ENCODE peak calls at places on chromosomes 6 and 20, in six cellular contexts. I is cardiac muscle cell; X is left ventricle myocardium inferior; Z is CD8-positive, alpha-beta T cell; D is colonic mucosa; R is IMR-90. S is an unnamed sample.
A peak's percentile ranks its signal among the peaks of the same experiment; 100 is the strongest.

GRCh38 chr6:166410426-166410935 is 27.7 kb upstream of the MPC1 start:
- DNase-seq in X (no peak), Z (no peak), D (no peak), R (no peak), I (no peak), S (no peak)

GRCh38 chr20:11301699-11302098 is 616.0 kb upstream of the BTBD3 start:
- DNase-seq in Z (no peak), I (no peak), D (no peak), R (no peak), X (no peak), S (no peak)

GRCh38 chr6:81792826-81793225 is 40.3 kb upstream of the TENT5A start:
- DNase-seq in Z (no peak), D (no peak), X (no peak), I (no peak), R (no peak), S (no peak)

GRCh38 chr6:135633573-135633972 is 136.0 kb upstream of the AHI1 start:
- DNase-seq in Z (no peak), D (no peak), I (no peak), X (no peak), R (no peak), S (no peak)

GRCh38 chr6:87574237-87574636 is 15.6 kb downstream of the RARS2 start:
- DNase-seq in D (no peak), R (no peak), X (no peak), Z (no peak), I (no peak), S (no peak)

GRCh38 chr6:17469006-17469972 is 75.9 kb downstream of the CAP2 start:
- DNase-seq in I (no peak), Z (no peak), R (no peak), X (no peak), D (no peak), S (no peak)

GRCh38 chr6:130890531-130890950 is 63.3 kb downstream of the SMLR1 start:
- DNase-seq in Z (no peak), X (no peak), I (no peak), R (peak; percentile 96), D (no peak), S (no peak)

GRCh38 chr20:22698443-22698842 is 114.1 kb upstream of the FOXA2 start:
- DNase-seq in R (no peak), I (no peak), X (no peak), D (no peak), Z (no peak), S (no peak)

GRCh38 chr6:56019973-56020372 is 144.6 kb upstream of the BMP5 start:
- DNase-seq in X (no peak), I (no peak), Z (no peak), R (peak; percentile 5), D (no peak), S (no peak)

GRCh38 chr20:55471052-55472006 is 534.0 kb downstream of the CBLN4 start:
- DNase-seq in I (no peak), Z (no peak), X (no peak), D (no peak), R (no peak), S (no peak)

GRCh38 chr20:258963-259362 is 1.4 kb downstream of the DEFB132 start:
- DNase-seq in X (no peak), R (peak; percentile 16), Z (no peak), D (no peak), I (no peak), S (no peak)

GRCh38 chr6:38012573-38012972 is 193.0 kb downstream of the ZFAND3 start:
- DNase-seq in R (peak; percentile 67), D (no peak), I (peak; percentile 59), Z (peak; percentile 16), X (no peak), S (no peak)

GRCh38 chr6:146914563-146915483 is 289.4 kb upstream of the STXBP5 start:
- DNase-seq in R (peak; percentile 96), I (no peak), X (no peak), Z (no peak), D (no peak), S (no peak)

GRCh38 chr6:97524846-97525245 is 241.8 kb upstream of the MMS22L start:
- DNase-seq in D (no peak), I (peak; percentile 21), X (no peak), R (no peak), Z (no peak), S (no peak)

GRCh38 chr20:47326718-47327137 is 29.8 kb downstream of the ZMYND8 start:
- DNase-seq in X (no peak), R (peak; percentile 85), I (no peak), Z (no peak), D (no peak), S (no peak)

GRCh38 chr20:45993197-45993951 is 15.3 kb upstream of the MMP9 start:
- DNase-seq in X (no peak), R (peak; percentile 33), D (peak; percentile 37), Z (no peak), I (peak; percentile 44), S (no peak)

GRCh38 chr6:167745660-167746376 is 80.9 kb upstream of the AFDN start:
- DNase-seq in I (no peak), R (no peak), Z (no peak), D (no peak), X (peak; percentile 72), S (no peak)

GRCh38 chr6:21679761-21680265 is 86.3 kb downstream of the SOX4 start:
- DNase-seq in X (no peak), R (peak; percentile 88), I (no peak), D (no peak), Z (no peak), S (no peak)

GRCh38 chr6:81328700-81329099 is 423.8 kb downstream of the TENT5A start:
- DNase-seq in R (no peak), Z (no peak), X (no peak), I (no peak), D (no peak), S (no peak)

GRCh38 chr6:157471077-157471686 is 90.2 kb downstream of the ZDHHC14 start:
- DNase-seq in I (no peak), D (no peak), X (no peak), Z (no peak), R (no peak), S (no peak)

GRCh38 chr20:34971873-34972235 is 16.2 kb downstream of the MYH7B start:
- DNase-seq in I (no peak), Z (no peak), X (no peak), D (no peak), R (no peak), S (no peak)

GRCh38 chr6:85005494-85005893 is 241.1 kb upstream of the TBX18 start:
- DNase-seq in Z (no peak), I (no peak), R (no peak), D (no peak), X (no peak), S (no peak)

GRCh38 chr6:5260111-5260620 is 584 bp downstream of the LYRM4 start:
- DNase-seq in R (peak; percentile 39), I (peak; percentile 70), D (peak; percentile 73), Z (peak; percentile 72), X (no peak), S (peak; percentile 39)

GRCh38 chr20:59845472-59845871 is 88.0 kb downstream of the SYCP2 start:
- DNase-seq in Z (no peak), D (no peak), R (no peak), X (no peak), I (no peak), S (peak; percentile 33)

GRCh38 chr20:38034108-38034649 is 633 bp downstream of the RPRD1B start:
- DNase-seq in D (peak; percentile 35), Z (no peak), X (no peak), I (no peak), R (no peak), S (no peak)

GRCh38 chr20:32773214-32773613 is 11.0 kb downstream of the DNMT3B start:
- DNase-seq in X (no peak), Z (no peak), R (no peak), D (no peak), I (no peak), S (no peak)

GRCh38 chr6:137926207-137926731 is 59.2 kb downstream of the TNFAIP3 start:
- DNase-seq in Z (no peak), D (no peak), X (no peak), R (peak; percentile 92), I (no peak), S (peak; percentile 18)

GRCh38 chr20:40442181-40442963 is 246.7 kb downstream of the MAFB start:
- DNase-seq in R (no peak), Z (no peak), X (no peak), D (no peak), I (peak; percentile 14), S (no peak)
- TF ChIP-seq CTCF in R (no peak), Z (no peak), X (no peak), D (no peak), I (peak; percentile 14), S (peak; percentile 20)

DNA sequence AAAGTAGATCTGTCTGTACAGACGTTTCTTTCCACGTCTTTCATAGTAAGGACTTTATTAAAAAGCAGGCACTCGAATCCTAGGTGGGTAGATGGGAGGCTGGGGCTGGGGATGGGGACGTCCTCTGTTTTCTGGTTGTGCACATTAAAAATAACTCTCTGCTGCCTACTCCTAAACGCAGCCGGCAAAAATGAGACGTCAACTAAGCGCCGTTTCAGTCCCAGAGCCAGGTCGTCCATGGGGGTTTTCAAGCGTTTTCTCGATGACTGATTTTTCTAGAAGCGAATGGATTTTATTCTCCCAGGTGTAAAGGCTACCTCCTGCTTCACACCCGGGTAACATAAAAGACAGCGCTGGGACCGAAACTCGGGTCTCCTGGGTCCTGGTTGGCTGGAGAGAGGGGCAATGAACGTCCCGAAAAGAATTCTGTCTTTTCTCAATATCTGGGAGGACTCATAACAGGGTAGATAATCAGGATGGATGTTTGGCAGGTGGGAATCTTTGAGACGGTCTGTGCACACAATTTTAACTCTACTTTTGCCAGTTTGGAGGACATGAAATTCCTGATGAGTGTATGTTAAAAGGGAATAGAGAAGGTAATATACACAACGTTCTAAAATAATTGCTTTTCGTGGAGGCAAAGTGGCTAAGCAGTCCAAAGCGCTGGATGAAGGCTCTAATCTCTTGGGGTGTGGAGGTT is 25.3 kb downstream of the GPX6 start:
- DNase-seq in I (no peak), X (no peak), Z (no peak), R (peak; percentile 19), D (no peak), S (no peak)
- H3K4me3 ChIP-seq in I (peak overlapping the region; percentile 44), X (peak overlapping the region; percentile 57), Z (peak overlapping the region; percentile 18), R (peak overlapping the region; percentile 58), D (no peak overlapping the region), S (no peak overlapping the region)

GRCh38 chr6:13383280-13384163 is 55.2 kb upstream of the TBC1D7 start:
- DNase-seq in D (no peak), Z (no peak), R (peak; percentile 54), I (no peak), X (no peak), S (peak; percentile 63)
- TF ChIP-seq CTCF in D (no peak), Z (no peak), R (peak; percentile 29), I (no peak), X (peak; percentile 44), S (peak; percentile 41)

DNA sequence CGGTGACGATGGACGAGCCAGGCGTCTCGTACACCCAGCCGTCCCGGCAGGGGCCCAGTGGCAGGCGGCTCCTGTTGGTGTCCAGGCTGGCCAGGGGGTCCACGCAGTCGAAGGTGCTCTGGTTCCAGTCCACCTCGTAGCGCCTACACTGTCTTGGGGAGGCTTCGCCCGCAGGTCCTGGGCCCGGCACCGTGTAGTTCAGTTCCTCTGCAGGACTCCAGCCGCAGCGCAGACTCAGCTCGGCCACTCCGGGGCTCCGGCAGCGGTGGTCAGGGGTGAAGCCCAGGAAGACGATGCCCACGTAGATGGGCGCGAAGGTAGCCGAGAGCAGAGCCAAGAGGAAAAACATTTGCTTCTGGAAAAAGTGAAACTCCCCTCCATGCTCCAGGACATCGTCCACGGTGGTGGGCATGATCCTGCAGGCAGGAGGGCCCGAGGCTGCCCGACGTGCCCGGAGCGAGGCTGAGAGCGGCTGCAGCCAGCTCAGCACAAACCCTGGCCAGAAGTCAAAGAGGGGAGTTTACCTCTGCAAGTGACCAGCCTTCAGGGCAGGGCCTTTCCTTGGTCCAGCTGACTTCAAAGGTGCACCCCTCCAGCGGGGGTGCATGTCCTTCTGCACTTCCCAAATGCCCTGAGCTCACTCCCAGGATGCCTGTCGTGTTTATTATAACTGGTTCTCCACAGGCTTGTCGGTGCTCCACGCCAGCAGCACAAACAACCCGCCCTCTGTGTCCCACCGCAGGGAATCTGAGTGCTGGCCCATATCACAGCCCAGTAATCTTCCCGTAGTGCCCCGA is at the start of gene SLC22A2:
- DNase-seq in D (no peak), R (no peak), I (no peak), Z (no peak), X (no peak), S (no peak)
- H3K4me3 ChIP-seq in D (no peak within 1 kb of the TSS), R (no peak within 1 kb of the TSS), I (no peak within 1 kb of the TSS), Z (no peak within 1 kb of the TSS), X (no peak within 1 kb of the TSS), S (no peak within 1 kb of the TSS)